ENCODE peak calls at places on chromosomes 13 and 19, in six cellular contexts. One of them, this sample, is unnamed.

GRCh38 chr13:21674271-21675009 is 3.6 kb downstream of the FGF9 start:
- DNase-seq in A549: no peak
- DNase-seq in neural progenitor cell: peak
- DNase-seq in neuronal stem cell: peak
- DNase-seq in aorta: no peak
- DNase-seq in cardiac muscle cell: peak
- DNase-seq in this sample: no peak

GRCh38 chr19:12163841-12164240 is 945 bp downstream of the ZNF136 start:
- DNase-seq in A549: no peak
- DNase-seq in neural progenitor cell: peak
- DNase-seq in neuronal stem cell: no peak
- DNase-seq in aorta: no peak
- DNase-seq in cardiac muscle cell: no peak
- DNase-seq in this sample: no peak

GRCh38 chr19:13979224-13979623 is 26.9 kb downstream of the RFX1 start:
- DNase-seq in A549: no peak
- DNase-seq in neural progenitor cell: peak
- DNase-seq in neuronal stem cell: no peak
- DNase-seq in aorta: peak
- DNase-seq in cardiac muscle cell: no peak
- DNase-seq in this sample: no peak

GRCh38 chr13:42553098-42554046 is 20.6 kb upstream of the TNFSF11 start:
- DNase-seq in A549: no peak
- DNase-seq in neural progenitor cell: no peak
- DNase-seq in neuronal stem cell: no peak
- DNase-seq in aorta: no peak
- DNase-seq in cardiac muscle cell: no peak
- DNase-seq in this sample: no peak

GRCh38 chr19:20273951-20274578 is 107.1 kb downstream of the ZNF486 start:
- DNase-seq in A549: no peak
- DNase-seq in neural progenitor cell: no peak
- DNase-seq in neuronal stem cell: no peak
- DNase-seq in aorta: no peak
- DNase-seq in cardiac muscle cell: no peak
- DNase-seq in this sample: no peak

GRCh38 chr19:18435848-18436631 is 1.9 kb downstream of the ISYNA1 start:
- DNase-seq in A549: no peak
- DNase-seq in neural progenitor cell: no peak
- DNase-seq in neuronal stem cell: no peak
- DNase-seq in aorta: no peak
- DNase-seq in cardiac muscle cell: no peak
- DNase-seq in this sample: no peak

GRCh38 chr13:106104281-106104901 is 431.1 kb downstream of the EFNB2 start:
- DNase-seq in A549: peak
- DNase-seq in neural progenitor cell: peak
- DNase-seq in neuronal stem cell: peak
- DNase-seq in aorta: no peak
- DNase-seq in cardiac muscle cell: no peak
- DNase-seq in this sample: no peak

GRCh38 chr19:53519431-53519830 is 18.5 kb upstream of the ZNF331 start:
- DNase-seq in A549: no peak
- DNase-seq in neural progenitor cell: no peak
- DNase-seq in neuronal stem cell: no peak
- DNase-seq in aorta: no peak
- DNase-seq in cardiac muscle cell: no peak
- DNase-seq in this sample: no peak

GRCh38 chr19:47507031-47507430 is 7.8 kb downstream of the NAPA start:
- DNase-seq in A549: no peak
- DNase-seq in neural progenitor cell: no peak
- DNase-seq in neuronal stem cell: no peak
- DNase-seq in aorta: no peak
- DNase-seq in cardiac muscle cell: peak
- DNase-seq in this sample: peak

GRCh38 chr19:18475004-18475453 is 37.1 kb upstream of the ISYNA1 start:
- DNase-seq in A549: no peak
- DNase-seq in neural progenitor cell: no peak
- DNase-seq in neuronal stem cell: no peak
- DNase-seq in aorta: no peak
- DNase-seq in cardiac muscle cell: no peak
- DNase-seq in this sample: no peak

GRCh38 chr13:110913322-110913721 is 1.5 kb downstream of the ANKRD10 start:
- DNase-seq in A549: no peak
- DNase-seq in neural progenitor cell: peak
- DNase-seq in neuronal stem cell: no peak
- DNase-seq in aorta: no peak
- DNase-seq in cardiac muscle cell: peak
- DNase-seq in this sample: no peak

GRCh38 chr19:45171211-45171623 is 6.8 kb downstream of the TRAPPC6A start:
- DNase-seq in A549: no peak
- DNase-seq in neural progenitor cell: no peak
- DNase-seq in neuronal stem cell: no peak
- DNase-seq in aorta: no peak
- DNase-seq in cardiac muscle cell: no peak
- DNase-seq in this sample: no peak

GRCh38 chr19:29702958-29703320 is 12.1 kb downstream of the C19orf12 start:
- DNase-seq in A549: no peak
- DNase-seq in neural progenitor cell: no peak
- DNase-seq in neuronal stem cell: no peak
- DNase-seq in aorta: peak
- DNase-seq in cardiac muscle cell: no peak
- DNase-seq in this sample: no peak

GRCh38 chr13:61113140-61113658 is 302.4 kb downstream of the PCDH20 start:
- DNase-seq in A549: no peak
- DNase-seq in neural progenitor cell: no peak
- DNase-seq in neuronal stem cell: no peak
- DNase-seq in aorta: no peak
- DNase-seq in cardiac muscle cell: no peak
- DNase-seq in this sample: no peak

GRCh38 chr19:5718032-5718578 is 1.8 kb downstream of the LONP1 start:
- DNase-seq in A549: no peak
- DNase-seq in neural progenitor cell: no peak
- DNase-seq in neuronal stem cell: no peak
- DNase-seq in aorta: no peak
- DNase-seq in cardiac muscle cell: no peak
- DNase-seq in this sample: no peak

GRCh38 chr19:17170538-17171297 is 44.4 kb upstream of the USE1 start:
- DNase-seq in A549: no peak
- DNase-seq in neural progenitor cell: no peak
- DNase-seq in neuronal stem cell: no peak
- DNase-seq in aorta: no peak
- DNase-seq in cardiac muscle cell: no peak
- DNase-seq in this sample: no peak

GRCh38 chr19:566403-566802 is 6.0 kb upstream of the BSG start:
- DNase-seq in A549: no peak
- DNase-seq in neural progenitor cell: no peak
- DNase-seq in neuronal stem cell: no peak
- DNase-seq in aorta: no peak
- DNase-seq in cardiac muscle cell: peak
- DNase-seq in this sample: no peak

GRCh38 chr13:20394506-20394905 is 131.2 kb downstream of the CRYL1 start:
- DNase-seq in A549: no peak
- DNase-seq in neural progenitor cell: no peak
- DNase-seq in neuronal stem cell: no peak
- DNase-seq in aorta: no peak
- DNase-seq in cardiac muscle cell: no peak
- DNase-seq in this sample: peak

GRCh38 chr13:22162889-22163288 is 492.0 kb downstream of the FGF9 start:
- DNase-seq in A549: no peak
- DNase-seq in neural progenitor cell: no peak
- DNase-seq in neuronal stem cell: no peak
- DNase-seq in aorta: no peak
- DNase-seq in cardiac muscle cell: no peak
- DNase-seq in this sample: no peak

GRCh38 chr19:17137417-17137816 is 61.8 kb downstream of the MYO9B start:
- DNase-seq in A549: no peak
- DNase-seq in neural progenitor cell: no peak
- DNase-seq in neuronal stem cell: no peak
- DNase-seq in aorta: no peak
- DNase-seq in cardiac muscle cell: no peak
- DNase-seq in this sample: no peak

GRCh38 chr19:8702350-8702749 is 3.8 kb upstream of the ACTL9 start:
- DNase-seq in A549: no peak
- DNase-seq in neural progenitor cell: no peak
- DNase-seq in neuronal stem cell: no peak
- DNase-seq in aorta: no peak
- DNase-seq in cardiac muscle cell: no peak
- DNase-seq in this sample: no peak

GRCh38 chr19:53942001-53942786 is 20.5 kb upstream of the CACNG8 start:
- DNase-seq in A549: no peak
- DNase-seq in neural progenitor cell: peak
- DNase-seq in neuronal stem cell: peak
- DNase-seq in aorta: no peak
- DNase-seq in cardiac muscle cell: peak
- DNase-seq in this sample: no peak

GRCh38 chr13:83216521-83217245 is 665.6 kb downstream of the SLITRK1 start:
- DNase-seq in A549: no peak
- DNase-seq in neural progenitor cell: no peak
- DNase-seq in neuronal stem cell: no peak
- DNase-seq in aorta: no peak
- DNase-seq in cardiac muscle cell: no peak
- DNase-seq in this sample: no peak

GRCh38 chr19:7264858-7265257 is 29.4 kb downstream of the INSR start:
- DNase-seq in A549: no peak
- DNase-seq in neural progenitor cell: no peak
- DNase-seq in neuronal stem cell: no peak
- DNase-seq in aorta: no peak
- DNase-seq in cardiac muscle cell: no peak
- DNase-seq in this sample: no peak

GRCh38 chr19:7268737-7269098 is 25.5 kb downstream of the INSR start:
- DNase-seq in A549: no peak
- DNase-seq in neural progenitor cell: no peak
- DNase-seq in neuronal stem cell: no peak
- DNase-seq in aorta: no peak
- DNase-seq in cardiac muscle cell: no peak
- DNase-seq in this sample: no peak

GRCh38 chr19:7265963-7266362 is 28.3 kb downstream of the INSR start:
- DNase-seq in A549: no peak
- DNase-seq in neural progenitor cell: no peak
- DNase-seq in neuronal stem cell: no peak
- DNase-seq in aorta: no peak
- DNase-seq in cardiac muscle cell: no peak
- DNase-seq in this sample: no peak

GRCh38 chr19:7267792-7268736 is 26.1 kb downstream of the INSR start:
- DNase-seq in A549: no peak
- DNase-seq in neural progenitor cell: no peak
- DNase-seq in neuronal stem cell: no peak
- DNase-seq in aorta: no peak
- DNase-seq in cardiac muscle cell: no peak
- DNase-seq in this sample: no peak

GRCh38 chr19:7266832-7267231 is 27.4 kb downstream of the INSR start:
- DNase-seq in A549: no peak
- DNase-seq in neural progenitor cell: no peak
- DNase-seq in neuronal stem cell: no peak
- DNase-seq in aorta: no peak
- DNase-seq in cardiac muscle cell: no peak
- DNase-seq in this sample: no peak
- H3K27ac ChIP-seq in A549: no peak
- H3K27ac ChIP-seq in neural progenitor cell: no peak
- H3K27ac ChIP-seq in neuronal stem cell: no peak
- H3K27ac ChIP-seq in aorta: no peak
- H3K27ac ChIP-seq in cardiac muscle cell: no peak
- H3K27ac ChIP-seq in this sample: no peak

GRCh38 chr19:10604460-10604980 is 17.4 kb upstream of the AP1M2 start:
- DNase-seq in A549: no peak
- DNase-seq in neural progenitor cell: no peak
- DNase-seq in neuronal stem cell: no peak
- DNase-seq in aorta: no peak
- DNase-seq in cardiac muscle cell: no peak
- DNase-seq in this sample: no peak
- H3K4me3 ChIP-seq in A549: no peak
- H3K4me3 ChIP-seq in neural progenitor cell: no peak
- H3K4me3 ChIP-seq in neuronal stem cell: no peak
- H3K4me3 ChIP-seq in aorta: no peak
- H3K4me3 ChIP-seq in cardiac muscle cell: no peak
- H3K4me3 ChIP-seq in this sample: peak

GRCh38 chr13:99031725-99032298 is 53.9 kb upstream of the DOCK9 start:
- DNase-seq in A549: no peak
- DNase-seq in neural progenitor cell: no peak
- DNase-seq in neuronal stem cell: no peak
- DNase-seq in aorta: no peak
- DNase-seq in cardiac muscle cell: no peak
- DNase-seq in this sample: no peak
- H3K27ac ChIP-seq in A549: no peak
- H3K27ac ChIP-seq in neural progenitor cell: no peak
- H3K27ac ChIP-seq in neuronal stem cell: no peak
- H3K27ac ChIP-seq in aorta: no peak
- H3K27ac ChIP-seq in cardiac muscle cell: no peak
- H3K27ac ChIP-seq in this sample: no peak

GRCh38 chr13:98187155-98187726 is 10.2 kb upstream of the RNF113B start:
- DNase-seq in A549: no peak
- DNase-seq in neural progenitor cell: no peak
- DNase-seq in neuronal stem cell: no peak
- DNase-seq in aorta: no peak
- DNase-seq in cardiac muscle cell: no peak
- DNase-seq in this sample: no peak

GRCh38 chr13:98189841-98190505 is 12.9 kb upstream of the RNF113B start:
- DNase-seq in A549: no peak
- DNase-seq in neural progenitor cell: no peak
- DNase-seq in neuronal stem cell: no peak
- DNase-seq in aorta: no peak
- DNase-seq in cardiac muscle cell: no peak
- DNase-seq in this sample: no peak

GRCh38 chr13:98188544-98189166 is 11.6 kb upstream of the RNF113B start:
- DNase-seq in A549: no peak
- DNase-seq in neural progenitor cell: no peak
- DNase-seq in neuronal stem cell: no peak
- DNase-seq in aorta: no peak
- DNase-seq in cardiac muscle cell: no peak
- DNase-seq in this sample: no peak

GRCh38 chr13:98184796-98185195 is 7.7 kb upstream of the RNF113B start:
- DNase-seq in A549: no peak
- DNase-seq in neural progenitor cell: no peak
- DNase-seq in neuronal stem cell: no peak
- DNase-seq in aorta: no peak
- DNase-seq in cardiac muscle cell: no peak
- DNase-seq in this sample: no peak

DNA sequence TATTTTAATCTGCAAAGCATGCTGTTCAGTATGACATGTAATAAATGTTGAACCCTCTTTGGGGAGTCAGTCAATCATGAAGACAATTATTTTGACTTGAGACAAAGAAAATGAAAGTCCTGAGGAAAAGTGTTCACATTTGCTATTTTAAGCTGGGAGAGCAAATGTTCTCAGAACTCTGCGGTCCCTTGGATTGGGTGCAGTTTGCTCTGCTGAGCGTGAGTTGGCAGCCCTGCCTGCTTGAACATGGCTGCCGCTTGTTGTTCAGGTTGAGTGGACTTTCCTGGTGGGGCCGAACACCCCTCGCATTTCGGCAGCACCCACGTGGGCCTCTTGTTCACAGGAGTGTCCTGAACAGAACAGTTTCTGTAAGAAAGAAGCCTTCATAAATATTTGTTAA is 10.8 kb upstream of the RNF113B start:
- DNase-seq in A549: no peak
- DNase-seq in neural progenitor cell: no peak
- DNase-seq in neuronal stem cell: no peak
- DNase-seq in aorta: no peak
- DNase-seq in cardiac muscle cell: no peak
- DNase-seq in this sample: no peak
- H3K4me3 ChIP-seq in A549: no peak
- H3K4me3 ChIP-seq in neural progenitor cell: no peak
- H3K4me3 ChIP-seq in neuronal stem cell: no peak
- H3K4me3 ChIP-seq in aorta: no peak
- H3K4me3 ChIP-seq in cardiac muscle cell: no peak
- H3K4me3 ChIP-seq in this sample: peak

This sample was measured in coronary artery.